ENCODE peak calls at places on chromosome 2, in ten cellular contexts. G is caudate nucleus; J is CD4-positive, CD25-positive, alpha-beta regulatory T cell; X is RWPE1; Z is ascending aorta; U is GF-D8; E is stimulated activated CD4-positive, alpha-beta T cell treated with anti-CD3 and anti-CD28 coated beads, Interleukin-12 subunit alpha, Interleukin-12 subunit beta, amount 100 ng/mL, for 24 hours; M is LoVo; Q is substantia nigra; D is astrocyte of the cerebellum. B is an unnamed sample.

GRCh38 chr2:108587621-108588020 is 53.4 kb downstream of the LIMS1 start:
- DNase-seq in J (no peak), Z (no peak), U (peak), Q (no peak), M (no peak), G (no peak), X (peak), D (no peak), E (no peak), B (no peak)

GRCh38 chr2:44342854-44343253 is 18.4 kb downstream of the PREPL start:
- DNase-seq in Z (no peak), M (no peak), Q (no peak), X (peak), D (no peak), J (peak), U (no peak), E (no peak), G (no peak), B (no peak)

GRCh38 chr2:27014771-27015433 is 17.9 kb upstream of the TMEM214 start:
- DNase-seq in E (no peak), D (no peak), X (no peak), M (no peak), J (no peak), Z (no peak), U (no peak), G (no peak), Q (no peak), B (no peak)

GRCh38 chr2:6352906-6353515 is 512.7 kb downstream of the CMPK2 start:
- DNase-seq in Z (no peak), X (peak), J (no peak), D (peak), U (no peak), Q (no peak), E (no peak), G (no peak), M (peak), B (peak)

GRCh38 chr2:9982248-9982647 is 30.8 kb downstream of the GRHL1 start:
- DNase-seq in Z (no peak), G (no peak), J (no peak), M (no peak), E (no peak), X (no peak), Q (no peak), D (peak), U (no peak), B (no peak)

GRCh38 chr2:33526132-33526531 is 49.7 kb downstream of the RASGRP3 start:
- DNase-seq in J (peak), U (no peak), Q (no peak), D (no peak), X (no peak), E (no peak), Z (no peak), G (no peak), M (no peak), B (no peak)

GRCh38 chr2:196801986-196802385 is 2.5 kb upstream of the GTF3C3 start:
- DNase-seq in J (no peak), E (no peak), X (no peak), M (no peak), Q (no peak), D (peak), U (no peak), G (no peak), Z (no peak), B (no peak)

GRCh38 chr2:148719941-148720436 is 75.4 kb downstream of the EPC2 start:
- DNase-seq in Z (no peak), D (no peak), M (no peak), E (no peak), G (no peak), U (no peak), X (no peak), J (no peak), Q (no peak), B (no peak)

GRCh38 chr2:106565599-106565998 is 78.4 kb downstream of the CD8B2 start:
- DNase-seq in U (no peak), M (no peak), D (no peak), Z (no peak), J (no peak), Q (no peak), X (no peak), G (no peak), E (no peak), B (no peak)

GRCh38 chr2:133365117-133365516 is 203.1 kb downstream of the NCKAP5 start:
- DNase-seq in D (no peak), E (no peak), J (no peak), Z (no peak), Q (no peak), X (no peak), G (no peak), M (no peak), U (no peak), B (no peak)

GRCh38 chr2:199404841-199405240 is 52.9 kb downstream of the SATB2 start:
- DNase-seq in E (no peak), M (no peak), X (no peak), Z (no peak), J (no peak), D (peak), Q (no peak), G (no peak), U (peak), B (no peak)

GRCh38 chr2:217856159-217856558 is 146.6 kb downstream of the TNS1 start:
- DNase-seq in Q (no peak), U (no peak), G (no peak), E (no peak), Z (no peak), M (no peak), D (no peak), J (no peak), X (no peak), B (no peak)

GRCh38 chr2:99974275-99974674 is 168.1 kb downstream of the AFF3 start:
- DNase-seq in D (no peak), G (no peak), M (no peak), U (no peak), X (peak), Q (no peak), J (no peak), Z (no peak), E (no peak), B (no peak)

GRCh38 chr2:30481323-30481800 is 34.3 kb downstream of the LCLAT1 start:
- DNase-seq in U (peak), Z (no peak), D (no peak), M (no peak), X (no peak), G (no peak), E (no peak), J (no peak), Q (no peak), B (no peak)

GRCh38 chr2:74747411-74748080 is 86.4 kb upstream of the HK2 start:
- DNase-seq in D (no peak), M (no peak), Q (no peak), G (no peak), J (no peak), U (no peak), E (no peak), X (peak), Z (no peak), B (no peak)

GRCh38 chr2:205188516-205189138 is 493.7 kb upstream of the NRP2 start:
- DNase-seq in X (no peak), U (no peak), G (no peak), Q (no peak), D (peak), M (no peak), E (no peak), Z (no peak), J (no peak), B (no peak)

GRCh38 chr2:65349863-65350262 is 82.5 kb downstream of the SPRED2 start:
- DNase-seq in G (no peak), U (no peak), E (no peak), J (no peak), M (no peak), Z (no peak), X (peak), Q (no peak), D (peak), B (peak)

B was measured in COLO829.